ENCODE peak calls at places on chromosomes 3 and 15, in five cellular contexts. One of them, this sample, is unnamed.

GRCh38 chr3:186807231-186807630 is 949 bp upstream of the RFC4 start:
- DNase-seq in transverse colon: no peak
- DNase-seq in prostate gland: no peak
- DNase-seq in endothelial cell of umbilical vein: no peak
- DNase-seq in HCT116: no peak
- DNase-seq in this sample: no peak

GRCh38 chr3:125192190-125193035 is 20.1 kb downstream of the SLC12A8 start:
- DNase-seq in prostate gland: no peak
- DNase-seq in transverse colon: no peak
- DNase-seq in endothelial cell of umbilical vein: no peak
- DNase-seq in HCT116: no peak
- DNase-seq in this sample: no peak

GRCh38 chr3:104519068-104519467 is 847.6 kb upstream of the ALCAM start:
- DNase-seq in transverse colon: no peak
- DNase-seq in HCT116: no peak
- DNase-seq in prostate gland: no peak
- DNase-seq in endothelial cell of umbilical vein: no peak
- DNase-seq in this sample: no peak

GRCh38 chr3:179449621-179450020 is 1.6 kb downstream of the GNB4 start:
- DNase-seq in HCT116: no peak
- DNase-seq in transverse colon: no peak
- DNase-seq in prostate gland: no peak
- DNase-seq in endothelial cell of umbilical vein: no peak
- DNase-seq in this sample: no peak

GRCh38 chr15:96693990-96694517 is 363.6 kb downstream of the NR2F2 start:
- DNase-seq in prostate gland: no peak
- DNase-seq in endothelial cell of umbilical vein: no peak
- DNase-seq in HCT116: no peak
- DNase-seq in transverse colon: no peak
- DNase-seq in this sample: no peak

GRCh38 chr3:117097356-117097755 is 387.8 kb downstream of the TUSC7 start:
- DNase-seq in prostate gland: no peak
- DNase-seq in HCT116: no peak
- DNase-seq in transverse colon: no peak
- DNase-seq in endothelial cell of umbilical vein: no peak
- DNase-seq in this sample: no peak

GRCh38 chr3:188635258-188636038 is 481.5 kb downstream of the LPP start:
- DNase-seq in transverse colon: no peak
- DNase-seq in endothelial cell of umbilical vein: no peak
- DNase-seq in prostate gland: peak
- DNase-seq in HCT116: no peak
- DNase-seq in this sample: no peak

GRCh38 chr3:194296448-194296831 is 54.7 kb downstream of the CPN2 start:
- DNase-seq in endothelial cell of umbilical vein: peak
- DNase-seq in prostate gland: peak
- DNase-seq in HCT116: peak
- DNase-seq in transverse colon: no peak
- DNase-seq in this sample: no peak

GRCh38 chr15:29871401-29871800 is 49.1 kb upstream of the TJP1 start:
- DNase-seq in endothelial cell of umbilical vein: peak
- DNase-seq in prostate gland: no peak
- DNase-seq in transverse colon: no peak
- DNase-seq in HCT116: no peak
- DNase-seq in this sample: no peak

GRCh38 chr3:17456036-17456435 is 286.4 kb downstream of the TBC1D5 start:
- DNase-seq in endothelial cell of umbilical vein: no peak
- DNase-seq in HCT116: no peak
- DNase-seq in transverse colon: no peak
- DNase-seq in prostate gland: no peak
- DNase-seq in this sample: no peak

DNA sequence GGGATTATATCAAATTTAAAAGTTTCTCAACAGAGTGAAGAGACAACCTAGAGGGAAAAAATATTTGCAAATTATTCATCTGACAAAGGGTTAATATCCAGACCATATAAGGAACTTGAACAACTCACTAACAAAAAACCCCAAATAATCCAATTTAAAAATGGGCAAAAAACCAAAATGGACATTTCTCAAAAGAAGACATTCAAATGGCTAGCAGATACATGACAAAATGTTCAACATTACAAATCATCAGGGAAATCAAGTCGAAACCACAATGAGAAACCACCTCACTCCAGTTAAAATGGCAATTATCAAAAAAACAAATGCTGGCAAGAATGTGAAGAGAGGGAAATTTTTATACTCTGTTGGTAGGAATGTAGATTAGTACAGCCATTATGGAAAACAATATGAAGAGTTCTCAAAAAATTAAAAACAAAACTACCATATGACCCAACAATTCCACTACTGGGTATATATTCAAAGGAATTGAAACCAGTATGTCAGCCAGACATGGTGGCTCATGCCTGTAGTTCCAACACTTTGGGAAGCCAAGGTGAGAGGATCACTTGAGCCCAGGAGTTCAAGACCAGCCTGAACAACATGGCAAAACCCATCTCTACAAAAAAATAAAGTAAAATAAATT is 88.5 kb downstream of the CSNK1G1 start:
- DNase-seq in HCT116: no peak
- DNase-seq in endothelial cell of umbilical vein: no peak
- DNase-seq in prostate gland: no peak
- DNase-seq in transverse colon: no peak
- DNase-seq in this sample: no peak
- TF ChIP-seq POLR2AphosphoS5 in HCT116: no peak
- TF ChIP-seq POLR2AphosphoS5 in endothelial cell of umbilical vein: no peak
- TF ChIP-seq POLR2AphosphoS5 in prostate gland: no peak
- TF ChIP-seq POLR2AphosphoS5 in transverse colon: no peak
- TF ChIP-seq POLR2AphosphoS5 in this sample: no peak

DNA sequence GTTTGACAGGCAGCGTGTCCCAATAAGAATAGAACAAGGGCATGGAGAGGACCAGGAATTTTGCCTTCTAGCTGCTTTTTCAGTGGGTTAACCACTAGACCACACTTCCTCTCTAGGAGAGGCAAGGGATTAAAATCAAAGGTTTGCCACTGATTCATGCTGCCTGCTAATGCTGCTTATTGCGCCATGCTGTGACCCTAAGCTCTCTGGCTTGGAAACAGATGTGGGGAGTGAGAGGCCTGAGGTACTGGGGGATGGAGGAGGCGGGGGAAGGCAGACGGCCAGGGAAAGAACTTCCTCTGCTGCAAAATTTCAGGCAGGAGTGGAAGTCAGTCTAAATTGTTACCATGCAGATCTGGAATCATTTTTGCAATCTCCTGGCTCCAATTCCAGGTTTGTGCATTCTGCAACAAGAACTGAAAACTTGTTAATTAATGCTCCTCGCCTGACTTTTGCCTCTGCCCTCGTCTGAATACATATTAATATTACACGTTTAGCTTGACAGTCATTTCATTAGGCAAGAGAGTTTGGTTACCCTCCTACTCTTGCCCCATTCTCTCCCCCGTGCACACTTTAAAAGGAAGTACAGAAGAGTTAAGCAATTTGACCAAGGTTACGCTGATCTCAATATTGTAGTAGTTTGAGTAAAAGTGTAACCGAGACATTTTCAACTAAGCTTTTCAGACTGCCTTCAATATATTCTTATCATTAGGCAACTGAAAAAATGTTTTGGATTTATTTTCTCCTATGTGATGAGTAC is 121.7 kb upstream of the SPRED1 start:
- DNase-seq in transverse colon: peak
- DNase-seq in prostate gland: peak
- DNase-seq in endothelial cell of umbilical vein: no peak
- DNase-seq in HCT116: no peak
- DNase-seq in this sample: peak
- TF ChIP-seq POLR2AphosphoS5 in transverse colon: peak
- TF ChIP-seq POLR2AphosphoS5 in prostate gland: no peak
- TF ChIP-seq POLR2AphosphoS5 in endothelial cell of umbilical vein: no peak
- TF ChIP-seq POLR2AphosphoS5 in HCT116: no peak
- TF ChIP-seq POLR2AphosphoS5 in this sample: peak

GRCh38 chr15:85620321-85621044 is 174.2 kb downstream of the KLHL25 start:
- DNase-seq in transverse colon: no peak
- DNase-seq in prostate gland: no peak
- DNase-seq in HCT116: no peak
- DNase-seq in endothelial cell of umbilical vein: peak
- DNase-seq in this sample: no peak

GRCh38 chr15:85621096-85621495 is 173.6 kb downstream of the KLHL25 start:
- DNase-seq in prostate gland: no peak
- DNase-seq in transverse colon: no peak
- DNase-seq in HCT116: no peak
- DNase-seq in endothelial cell of umbilical vein: no peak
- DNase-seq in this sample: no peak

GRCh38 chr15:85616549-85616948 is 178.2 kb downstream of the KLHL25 start:
- DNase-seq in transverse colon: no peak
- DNase-seq in endothelial cell of umbilical vein: peak
- DNase-seq in HCT116: no peak
- DNase-seq in prostate gland: no peak
- DNase-seq in this sample: no peak

GRCh38 chr15:85615930-85616329 is 178.8 kb downstream of the KLHL25 start:
- DNase-seq in HCT116: peak
- DNase-seq in endothelial cell of umbilical vein: peak
- DNase-seq in transverse colon: no peak
- DNase-seq in prostate gland: no peak
- DNase-seq in this sample: no peak

GRCh38 chr15:85618956-85619491 is 175.7 kb downstream of the KLHL25 start:
- DNase-seq in endothelial cell of umbilical vein: peak
- DNase-seq in transverse colon: peak
- DNase-seq in prostate gland: peak
- DNase-seq in HCT116: no peak
- DNase-seq in this sample: peak
- TF ChIP-seq POLR2AphosphoS5 in endothelial cell of umbilical vein: no peak
- TF ChIP-seq POLR2AphosphoS5 in transverse colon: peak
- TF ChIP-seq POLR2AphosphoS5 in prostate gland: peak
- TF ChIP-seq POLR2AphosphoS5 in HCT116: no peak
- TF ChIP-seq POLR2AphosphoS5 in this sample: peak

GRCh38 chr3:65020233-65020632 is 332.4 kb upstream of the ADAMTS9 start:
- DNase-seq in transverse colon: no peak
- DNase-seq in HCT116: no peak
- DNase-seq in prostate gland: no peak
- DNase-seq in endothelial cell of umbilical vein: peak
- DNase-seq in this sample: no peak
- TF ChIP-seq POLR2AphosphoS5 in transverse colon: no peak
- TF ChIP-seq POLR2AphosphoS5 in HCT116: no peak
- TF ChIP-seq POLR2AphosphoS5 in prostate gland: no peak
- TF ChIP-seq POLR2AphosphoS5 in endothelial cell of umbilical vein: no peak
- TF ChIP-seq POLR2AphosphoS5 in this sample: no peak

GRCh38 chr3:100954199-100954935 is 38.9 kb downstream of the ABI3BP start:
- DNase-seq in HCT116: no peak
- DNase-seq in endothelial cell of umbilical vein: peak
- DNase-seq in prostate gland: no peak
- DNase-seq in transverse colon: no peak
- DNase-seq in this sample: no peak

GRCh38 chr3:100953103-100953502 is 40.1 kb downstream of the ABI3BP start:
- DNase-seq in endothelial cell of umbilical vein: peak
- DNase-seq in transverse colon: no peak
- DNase-seq in HCT116: no peak
- DNase-seq in prostate gland: no peak
- DNase-seq in this sample: no peak

GRCh38 chr3:100956276-100956675 is 36.9 kb downstream of the ABI3BP start:
- DNase-seq in prostate gland: no peak
- DNase-seq in HCT116: no peak
- DNase-seq in endothelial cell of umbilical vein: peak
- DNase-seq in transverse colon: no peak
- DNase-seq in this sample: no peak

GRCh38 chr3:100957407-100958100 is 35.7 kb downstream of the ABI3BP start:
- DNase-seq in HCT116: no peak
- DNase-seq in transverse colon: no peak
- DNase-seq in prostate gland: no peak
- DNase-seq in endothelial cell of umbilical vein: no peak
- DNase-seq in this sample: no peak

GRCh38 chr3:100954990-100955389 is 38.2 kb downstream of the ABI3BP start:
- DNase-seq in prostate gland: no peak
- DNase-seq in endothelial cell of umbilical vein: peak
- DNase-seq in transverse colon: peak
- DNase-seq in HCT116: no peak
- DNase-seq in this sample: no peak
- TF ChIP-seq POLR2AphosphoS5 in prostate gland: no peak
- TF ChIP-seq POLR2AphosphoS5 in endothelial cell of umbilical vein: no peak
- TF ChIP-seq POLR2AphosphoS5 in transverse colon: peak
- TF ChIP-seq POLR2AphosphoS5 in HCT116: no peak
- TF ChIP-seq POLR2AphosphoS5 in this sample: peak

This sample was measured in breast epithelium.